ENCODE peak calls at places on chromosome 12, in seven cellular contexts. One of them, this sample, is unnamed.
A peak's percentile ranks its signal among the peaks of the same experiment; 100 is the strongest.

GRCh38 chr12:39272934-39273770 is 169.8 kb downstream of the KIF21A start:
- DNase-seq in PC-3: peak; percentile 67
- DNase-seq in GM23338: peak; percentile 70
- DNase-seq in astrocyte: peak; percentile 27
- DNase-seq in AG09309: peak; percentile 4
- DNase-seq in CD8-positive, alpha-beta T cell: no peak
- DNase-seq in cardiac fibroblast: peak; percentile 67
- DNase-seq in this sample: no peak

GRCh38 chr12:131229426-131230339 is 276.0 kb downstream of the ADGRD1 start:
- DNase-seq in PC-3: no peak
- DNase-seq in GM23338: peak; percentile 74
- DNase-seq in astrocyte: no peak
- DNase-seq in AG09309: no peak
- DNase-seq in CD8-positive, alpha-beta T cell: no peak
- DNase-seq in cardiac fibroblast: no peak
- DNase-seq in this sample: no peak

GRCh38 chr12:106001105-106001489 is 137.7 kb downstream of the NUAK1 start:
- DNase-seq in PC-3: no peak
- DNase-seq in GM23338: no peak
- DNase-seq in astrocyte: no peak
- DNase-seq in AG09309: no peak
- DNase-seq in CD8-positive, alpha-beta T cell: no peak
- DNase-seq in cardiac fibroblast: no peak
- DNase-seq in this sample: no peak

GRCh38 chr12:109458771-109459208 is 18.3 kb downstream of the KCTD10 start:
- DNase-seq in PC-3: no peak
- DNase-seq in GM23338: peak; percentile 90
- DNase-seq in astrocyte: peak; percentile 44
- DNase-seq in AG09309: no peak
- DNase-seq in CD8-positive, alpha-beta T cell: no peak
- DNase-seq in cardiac fibroblast: peak; percentile 64
- DNase-seq in this sample: no peak

GRCh38 chr12:87678453-87678852 is 350.7 kb downstream of the C12orf50 start:
- DNase-seq in PC-3: peak; percentile 61
- DNase-seq in GM23338: no peak
- DNase-seq in astrocyte: peak; percentile 21
- DNase-seq in AG09309: no peak
- DNase-seq in CD8-positive, alpha-beta T cell: no peak
- DNase-seq in cardiac fibroblast: peak; percentile 83
- DNase-seq in this sample: no peak

GRCh38 chr12:7113389-7113871 is 4.4 kb upstream of the C1RL start:
- DNase-seq in PC-3: peak; percentile 33
- DNase-seq in GM23338: peak; percentile 64
- DNase-seq in astrocyte: no peak
- DNase-seq in AG09309: no peak
- DNase-seq in CD8-positive, alpha-beta T cell: no peak
- DNase-seq in cardiac fibroblast: peak; percentile 62
- DNase-seq in this sample: no peak

GRCh38 chr12:131596115-131596514 is 114.8 kb upstream of the SFSWAP start:
- DNase-seq in PC-3: no peak
- DNase-seq in GM23338: no peak
- DNase-seq in astrocyte: no peak
- DNase-seq in AG09309: no peak
- DNase-seq in CD8-positive, alpha-beta T cell: no peak
- DNase-seq in cardiac fibroblast: no peak
- DNase-seq in this sample: no peak

GRCh38 chr12:130975116-130975515 is 21.4 kb downstream of the ADGRD1 start:
- DNase-seq in PC-3: no peak
- DNase-seq in GM23338: no peak
- DNase-seq in astrocyte: no peak
- DNase-seq in AG09309: no peak
- DNase-seq in CD8-positive, alpha-beta T cell: no peak
- DNase-seq in cardiac fibroblast: no peak
- DNase-seq in this sample: no peak

GRCh38 chr12:44317651-44318126 is 481.8 kb downstream of the TMEM117 start:
- DNase-seq in PC-3: peak; percentile 57
- DNase-seq in GM23338: peak; percentile 76
- DNase-seq in astrocyte: peak; percentile 18
- DNase-seq in AG09309: no peak
- DNase-seq in CD8-positive, alpha-beta T cell: no peak
- DNase-seq in cardiac fibroblast: peak; percentile 32
- DNase-seq in this sample: peak; percentile 12

GRCh38 chr12:14810953-14811483 is 3.0 kb downstream of the SMCO3 start:
- DNase-seq in PC-3: peak; percentile 61
- DNase-seq in GM23338: peak; percentile 59
- DNase-seq in astrocyte: no peak
- DNase-seq in AG09309: no peak
- DNase-seq in CD8-positive, alpha-beta T cell: no peak
- DNase-seq in cardiac fibroblast: peak; percentile 55
- DNase-seq in this sample: no peak

GRCh38 chr12:120439646-120440247 is 1.8 kb downstream of the COX6A1 start:
- DNase-seq in PC-3: peak; percentile 77
- DNase-seq in GM23338: peak; percentile 91
- DNase-seq in astrocyte: peak; percentile 25
- DNase-seq in AG09309: no peak
- DNase-seq in CD8-positive, alpha-beta T cell: peak; percentile 68
- DNase-seq in cardiac fibroblast: peak; percentile 68
- DNase-seq in this sample: peak; percentile 49
- H3K4me3 ChIP-seq in PC-3: peak overlapping the region; percentile 83
- H3K4me3 ChIP-seq in GM23338: peak overlapping the region; percentile 12
- H3K4me3 ChIP-seq in astrocyte: no peak overlapping the region
- H3K4me3 ChIP-seq in AG09309: no peak overlapping the region
- H3K4me3 ChIP-seq in CD8-positive, alpha-beta T cell: no peak overlapping the region
- H3K4me3 ChIP-seq in cardiac fibroblast: no peak overlapping the region
- H3K4me3 ChIP-seq in this sample: no peak overlapping the region

DNA sequence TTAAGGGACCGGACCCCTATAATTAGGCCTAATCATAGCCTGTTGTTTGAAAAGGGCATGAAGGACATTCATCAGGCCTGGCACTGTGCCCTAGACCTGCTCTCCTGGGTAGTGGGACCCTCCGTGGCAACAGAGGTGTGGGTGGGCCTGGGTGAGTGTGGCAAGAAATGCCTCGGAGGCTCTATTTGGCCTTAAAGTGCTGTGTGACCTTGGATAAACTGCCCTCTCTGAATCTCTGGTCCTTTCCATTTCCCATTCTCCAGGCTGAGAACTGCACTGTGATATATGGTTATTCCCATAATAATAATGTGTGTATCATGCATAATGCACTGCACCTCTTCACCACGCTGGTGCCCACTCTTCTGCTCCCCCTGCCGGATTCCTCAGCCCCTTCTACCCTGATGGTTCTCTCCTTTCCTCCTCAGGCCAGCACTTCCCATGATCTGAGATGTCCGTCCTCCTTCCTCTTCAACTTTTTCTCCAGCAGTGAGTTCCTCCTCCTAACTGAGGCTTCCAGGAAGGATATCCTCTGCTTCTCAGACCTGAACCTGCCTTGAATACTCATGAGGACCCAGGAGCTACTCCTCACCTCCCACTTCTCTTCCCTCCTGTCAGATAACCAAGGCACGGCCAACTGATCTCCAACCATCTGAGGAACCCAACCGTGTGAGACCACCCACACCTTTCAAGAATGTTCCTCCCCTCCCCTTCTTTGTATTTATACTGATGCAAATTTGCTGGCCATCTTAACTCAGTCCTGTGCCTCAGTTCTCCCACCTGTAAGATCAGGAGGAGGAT is 111.0 kb upstream of the PZP start:
- DNase-seq in PC-3: no peak
- DNase-seq in GM23338: no peak
- DNase-seq in astrocyte: no peak
- DNase-seq in AG09309: no peak
- DNase-seq in CD8-positive, alpha-beta T cell: no peak
- DNase-seq in cardiac fibroblast: peak; percentile 11
- DNase-seq in this sample: no peak
- TF ChIP-seq CTCF in PC-3: no peak
- TF ChIP-seq CTCF in GM23338: peak; percentile 55
- TF ChIP-seq CTCF in astrocyte: no peak
- TF ChIP-seq CTCF in AG09309: peak; percentile 34
- TF ChIP-seq CTCF in CD8-positive, alpha-beta T cell: no peak
- TF ChIP-seq CTCF in cardiac fibroblast: peak; percentile 49
- TF ChIP-seq CTCF in this sample: peak; percentile 33

GRCh38 chr12:20314325-20314724 is 54.0 kb upstream of the PDE3A start:
- DNase-seq in PC-3: no peak
- DNase-seq in GM23338: peak; percentile 13
- DNase-seq in astrocyte: peak; percentile 43
- DNase-seq in AG09309: peak; percentile 68
- DNase-seq in CD8-positive, alpha-beta T cell: no peak
- DNase-seq in cardiac fibroblast: peak; percentile 92
- DNase-seq in this sample: no peak

GRCh38 chr12:20317554-20317953 is 50.8 kb upstream of the PDE3A start:
- DNase-seq in PC-3: no peak
- DNase-seq in GM23338: no peak
- DNase-seq in astrocyte: no peak
- DNase-seq in AG09309: no peak
- DNase-seq in CD8-positive, alpha-beta T cell: no peak
- DNase-seq in cardiac fibroblast: no peak
- DNase-seq in this sample: no peak

GRCh38 chr12:20320552-20320951 is 47.8 kb upstream of the PDE3A start:
- DNase-seq in PC-3: no peak
- DNase-seq in GM23338: peak; percentile 24
- DNase-seq in astrocyte: no peak
- DNase-seq in AG09309: no peak
- DNase-seq in CD8-positive, alpha-beta T cell: no peak
- DNase-seq in cardiac fibroblast: no peak
- DNase-seq in this sample: no peak

DNA sequence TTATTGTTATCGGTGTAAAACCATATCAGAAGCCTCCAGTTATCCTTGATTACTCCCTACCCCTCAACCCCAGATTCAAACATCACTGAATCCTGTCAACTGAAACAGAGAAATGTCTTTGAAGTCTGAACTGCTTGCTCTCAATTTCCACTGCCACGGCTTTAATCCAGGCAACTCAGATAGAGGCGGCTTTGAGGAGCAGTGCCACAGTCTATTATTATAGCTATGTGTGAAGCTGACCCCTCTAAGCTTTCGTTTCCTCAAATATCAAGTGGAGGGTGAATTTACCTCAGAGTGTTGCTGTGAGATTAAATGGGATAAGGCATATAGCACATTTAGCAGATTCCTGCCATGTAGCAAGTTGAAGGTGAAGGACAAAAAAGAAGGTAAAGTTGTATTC is 49.0 kb upstream of the PDE3A start:
- DNase-seq in PC-3: no peak
- DNase-seq in GM23338: no peak
- DNase-seq in astrocyte: no peak
- DNase-seq in AG09309: no peak
- DNase-seq in CD8-positive, alpha-beta T cell: no peak
- DNase-seq in cardiac fibroblast: no peak
- DNase-seq in this sample: no peak
- H3K4me3 ChIP-seq in PC-3: no peak overlapping the region
- H3K4me3 ChIP-seq in GM23338: no peak overlapping the region
- H3K4me3 ChIP-seq in astrocyte: no peak overlapping the region
- H3K4me3 ChIP-seq in AG09309: no peak overlapping the region
- H3K4me3 ChIP-seq in CD8-positive, alpha-beta T cell: no peak overlapping the region
- H3K4me3 ChIP-seq in cardiac fibroblast: no peak overlapping the region
- H3K4me3 ChIP-seq in this sample: no peak overlapping the region

GRCh38 chr12:25975179-25975578 is 16.7 kb downstream of the RASSF8 start:
- DNase-seq in PC-3: no peak
- DNase-seq in GM23338: no peak
- DNase-seq in astrocyte: no peak
- DNase-seq in AG09309: no peak
- DNase-seq in CD8-positive, alpha-beta T cell: no peak
- DNase-seq in cardiac fibroblast: no peak
- DNase-seq in this sample: no peak

GRCh38 chr12:25970082-25970481 is 11.6 kb downstream of the RASSF8 start:
- DNase-seq in PC-3: peak; percentile 90
- DNase-seq in GM23338: no peak
- DNase-seq in astrocyte: peak; percentile 39
- DNase-seq in AG09309: no peak
- DNase-seq in CD8-positive, alpha-beta T cell: no peak
- DNase-seq in cardiac fibroblast: peak; percentile 57
- DNase-seq in this sample: no peak

GRCh38 chr12:25971675-25972035 is 13.2 kb downstream of the RASSF8 start:
- DNase-seq in PC-3: no peak
- DNase-seq in GM23338: no peak
- DNase-seq in astrocyte: no peak
- DNase-seq in AG09309: no peak
- DNase-seq in CD8-positive, alpha-beta T cell: no peak
- DNase-seq in cardiac fibroblast: no peak
- DNase-seq in this sample: no peak

GRCh38 chr12:25972783-25973182 is 14.3 kb downstream of the RASSF8 start:
- DNase-seq in PC-3: peak; percentile 39
- DNase-seq in GM23338: no peak
- DNase-seq in astrocyte: peak; percentile 79
- DNase-seq in AG09309: no peak
- DNase-seq in CD8-positive, alpha-beta T cell: no peak
- DNase-seq in cardiac fibroblast: peak; percentile 90
- DNase-seq in this sample: no peak

GRCh38 chr12:25970916-25971674 is 12.6 kb downstream of the RASSF8 start:
- DNase-seq in PC-3: no peak
- DNase-seq in GM23338: no peak
- DNase-seq in astrocyte: no peak
- DNase-seq in AG09309: no peak
- DNase-seq in CD8-positive, alpha-beta T cell: no peak
- DNase-seq in cardiac fibroblast: no peak
- DNase-seq in this sample: no peak
- TF ChIP-seq CTCF in PC-3: peak; percentile 44
- TF ChIP-seq CTCF in GM23338: no peak
- TF ChIP-seq CTCF in astrocyte: peak; percentile 6
- TF ChIP-seq CTCF in AG09309: peak; percentile 18
- TF ChIP-seq CTCF in CD8-positive, alpha-beta T cell: no peak
- TF ChIP-seq CTCF in cardiac fibroblast: peak; percentile 37
- TF ChIP-seq CTCF in this sample: no peak